ENCODE peak calls at places on chromosomes 4 and X, in ten cellular contexts. One of them, this sample, is unnamed.

GRCh38 chr4:3792813-3793212 is 26.6 kb downstream of the ADRA2C start:
- DNase-seq in NCI-H1092: no peak
- DNase-seq in A549: peak
- DNase-seq in HT1080: no peak
- DNase-seq in T follicular helper cell: no peak
- DNase-seq in fibroblast of pulmonary artery: no peak
- DNase-seq in stimulated activated CD4-positive, alpha-beta T cell treated with anti-CD3 and anti-CD28 coated beads, Interleukin-15, amount 100 ng/mL, for 1 hour: no peak
- DNase-seq in Jurkat, Clone E6-1: no peak
- DNase-seq in LHCN-M2: no peak
- DNase-seq in iris pigment epithelial cell: no peak
- DNase-seq in this sample: no peak

GRCh38 chr4:109588176-109588575 is 28.1 kb downstream of the MCUB start:
- DNase-seq in A549: no peak
- DNase-seq in LHCN-M2: no peak
- DNase-seq in fibroblast of pulmonary artery: no peak
- DNase-seq in iris pigment epithelial cell: peak
- DNase-seq in HT1080: no peak
- DNase-seq in Jurkat, Clone E6-1: no peak
- DNase-seq in stimulated activated CD4-positive, alpha-beta T cell treated with anti-CD3 and anti-CD28 coated beads, Interleukin-15, amount 100 ng/mL, for 1 hour: peak
- DNase-seq in T follicular helper cell: no peak
- DNase-seq in NCI-H1092: no peak
- DNase-seq in this sample: no peak

GRCh38 chr4:140315032-140315826 is 58.2 kb upstream of the SCOC start:
- DNase-seq in LHCN-M2: no peak
- DNase-seq in Jurkat, Clone E6-1: no peak
- DNase-seq in iris pigment epithelial cell: no peak
- DNase-seq in T follicular helper cell: no peak
- DNase-seq in A549: no peak
- DNase-seq in fibroblast of pulmonary artery: no peak
- DNase-seq in HT1080: no peak
- DNase-seq in stimulated activated CD4-positive, alpha-beta T cell treated with anti-CD3 and anti-CD28 coated beads, Interleukin-15, amount 100 ng/mL, for 1 hour: no peak
- DNase-seq in NCI-H1092: no peak
- DNase-seq in this sample: no peak

GRCh38 chr4:159498371-159499115 is 395.7 kb downstream of the RAPGEF2 start:
- DNase-seq in NCI-H1092: peak
- DNase-seq in A549: no peak
- DNase-seq in fibroblast of pulmonary artery: no peak
- DNase-seq in HT1080: no peak
- DNase-seq in iris pigment epithelial cell: no peak
- DNase-seq in Jurkat, Clone E6-1: no peak
- DNase-seq in LHCN-M2: no peak
- DNase-seq in stimulated activated CD4-positive, alpha-beta T cell treated with anti-CD3 and anti-CD28 coated beads, Interleukin-15, amount 100 ng/mL, for 1 hour: no peak
- DNase-seq in T follicular helper cell: no peak
- DNase-seq in this sample: peak

GRCh38 chr4:77854431-77855111 is 8.1 kb upstream of the MRPL1 start:
- DNase-seq in NCI-H1092: no peak
- DNase-seq in T follicular helper cell: no peak
- DNase-seq in iris pigment epithelial cell: no peak
- DNase-seq in fibroblast of pulmonary artery: peak
- DNase-seq in HT1080: no peak
- DNase-seq in stimulated activated CD4-positive, alpha-beta T cell treated with anti-CD3 and anti-CD28 coated beads, Interleukin-15, amount 100 ng/mL, for 1 hour: no peak
- DNase-seq in Jurkat, Clone E6-1: no peak
- DNase-seq in A549: no peak
- DNase-seq in LHCN-M2: no peak
- DNase-seq in this sample: no peak

GRCh38 chrX:46117234-46117633 is 428.0 kb downstream of the ZNF674 start:
- DNase-seq in A549: no peak
- DNase-seq in NCI-H1092: no peak
- DNase-seq in T follicular helper cell: no peak
- DNase-seq in LHCN-M2: no peak
- DNase-seq in HT1080: no peak
- DNase-seq in fibroblast of pulmonary artery: no peak
- DNase-seq in iris pigment epithelial cell: no peak
- DNase-seq in Jurkat, Clone E6-1: no peak
- DNase-seq in stimulated activated CD4-positive, alpha-beta T cell treated with anti-CD3 and anti-CD28 coated beads, Interleukin-15, amount 100 ng/mL, for 1 hour: no peak
- DNase-seq in this sample: no peak

GRCh38 chr4:6875431-6875831 is 34.2 kb upstream of the TBC1D14 start:
- DNase-seq in stimulated activated CD4-positive, alpha-beta T cell treated with anti-CD3 and anti-CD28 coated beads, Interleukin-15, amount 100 ng/mL, for 1 hour: no peak
- DNase-seq in A549: no peak
- DNase-seq in Jurkat, Clone E6-1: no peak
- DNase-seq in LHCN-M2: no peak
- DNase-seq in HT1080: no peak
- DNase-seq in NCI-H1092: no peak
- DNase-seq in iris pigment epithelial cell: no peak
- DNase-seq in fibroblast of pulmonary artery: no peak
- DNase-seq in T follicular helper cell: no peak
- DNase-seq in this sample: no peak

GRCh38 chrX:135977611-135978010 is 3.8 kb upstream of the MMGT1 start:
- DNase-seq in iris pigment epithelial cell: peak
- DNase-seq in A549: peak
- DNase-seq in stimulated activated CD4-positive, alpha-beta T cell treated with anti-CD3 and anti-CD28 coated beads, Interleukin-15, amount 100 ng/mL, for 1 hour: no peak
- DNase-seq in NCI-H1092: no peak
- DNase-seq in fibroblast of pulmonary artery: peak
- DNase-seq in LHCN-M2: peak
- DNase-seq in Jurkat, Clone E6-1: no peak
- DNase-seq in T follicular helper cell: no peak
- DNase-seq in HT1080: peak
- DNase-seq in this sample: no peak